ENCODE peak calls at places on chromosomes 4 and X, in four cellular contexts. One of them, this sample, is unnamed.

GRCh38 chrX:51395807-51396728 is 63.4 kb downstream of the NUDT10 start:
- DNase-seq in MM.1S: peak
- DNase-seq in colonic mucosa: no peak
- DNase-seq in GM23338: peak
- DNase-seq in this sample: no peak

GRCh38 chr4:180455226-180455625 is 1788.0 kb upstream of the TENM3 start:
- DNase-seq in MM.1S: no peak
- DNase-seq in colonic mucosa: no peak
- DNase-seq in GM23338: peak
- DNase-seq in this sample: no peak

GRCh38 chrX:110167952-110168451 is 149.9 kb downstream of the AMMECR1 start:
- DNase-seq in colonic mucosa: no peak
- DNase-seq in GM23338: peak
- DNase-seq in MM.1S: no peak
- DNase-seq in this sample: peak

GRCh38 chr4:26083987-26084386 is 170.0 kb downstream of the SMIM20 start:
- DNase-seq in MM.1S: no peak
- DNase-seq in GM23338: no peak
- DNase-seq in colonic mucosa: no peak
- DNase-seq in this sample: peak

GRCh38 chr4:123399638-123400358 is 3.2 kb downstream of the SPRY1 start:
- DNase-seq in GM23338: no peak
- DNase-seq in MM.1S: peak
- DNase-seq in colonic mucosa: no peak
- DNase-seq in this sample: no peak

GRCh38 chr4:88765729-88766128 is 68.1 kb upstream of the NAP1L5 start:
- DNase-seq in colonic mucosa: no peak
- DNase-seq in MM.1S: no peak
- DNase-seq in GM23338: no peak
- DNase-seq in this sample: no peak

GRCh38 chr4:24266014-24266413 is 318.3 kb downstream of the DHX15 start:
- DNase-seq in colonic mucosa: no peak
- DNase-seq in MM.1S: no peak
- DNase-seq in GM23338: peak
- DNase-seq in this sample: no peak

GRCh38 chr4:62196338-62196737 is 996.2 kb downstream of the ADGRL3 start:
- DNase-seq in GM23338: no peak
- DNase-seq in MM.1S: no peak
- DNase-seq in colonic mucosa: no peak
- DNase-seq in this sample: no peak

GRCh38 chr4:145804134-145804533 is 124.2 kb downstream of the C4orf51 start:
- DNase-seq in GM23338: no peak
- DNase-seq in colonic mucosa: no peak
- DNase-seq in MM.1S: no peak
- DNase-seq in this sample: no peak

GRCh38 chr4:48756689-48757220 is 23.3 kb downstream of the FRYL start:
- DNase-seq in GM23338: no peak
- DNase-seq in MM.1S: no peak
- DNase-seq in colonic mucosa: no peak
- DNase-seq in this sample: no peak

GRCh38 chr4:70849277-70849676 is 9.6 kb upstream of the GRSF1 start:
- DNase-seq in MM.1S: no peak
- DNase-seq in GM23338: no peak
- DNase-seq in colonic mucosa: no peak
- DNase-seq in this sample: no peak

GRCh38 chr4:48970471-48970921 is 15.6 kb upstream of the CWH43 start:
- DNase-seq in MM.1S: no peak
- DNase-seq in GM23338: no peak
- DNase-seq in colonic mucosa: no peak
- DNase-seq in this sample: no peak

GRCh38 chr4:38330321-38330720 is 333.7 kb upstream of the KLF3 start:
- DNase-seq in MM.1S: no peak
- DNase-seq in GM23338: no peak
- DNase-seq in colonic mucosa: no peak
- DNase-seq in this sample: no peak

GRCh38 chrX:20742106-20742505 is 475.4 kb upstream of the RPS6KA3 start:
- DNase-seq in colonic mucosa: no peak
- DNase-seq in MM.1S: no peak
- DNase-seq in GM23338: no peak
- DNase-seq in this sample: no peak

GRCh38 chr4:139606600-139607301 is 50.7 kb upstream of the SETD7 start:
- DNase-seq in GM23338: no peak
- DNase-seq in MM.1S: peak
- DNase-seq in colonic mucosa: no peak
- DNase-seq in this sample: no peak

GRCh38 chr4:23097251-23097650 is 404.5 kb downstream of the GBA3 start:
- DNase-seq in MM.1S: no peak
- DNase-seq in colonic mucosa: no peak
- DNase-seq in GM23338: no peak
- DNase-seq in this sample: no peak

GRCh38 chrX:17584248-17584681 is 153.0 kb upstream of the SCML1 start:
- DNase-seq in colonic mucosa: no peak
- DNase-seq in GM23338: no peak
- DNase-seq in MM.1S: no peak
- DNase-seq in this sample: no peak

GRCh38 chr4:20431422-20432014 is 179.8 kb downstream of the SLIT2 start:
- DNase-seq in GM23338: peak
- DNase-seq in colonic mucosa: no peak
- DNase-seq in MM.1S: no peak
- DNase-seq in this sample: no peak

GRCh38 chr4:41880840-41881831 is 54.1 kb upstream of the TMEM33 start:
- DNase-seq in GM23338: peak
- DNase-seq in MM.1S: no peak
- DNase-seq in colonic mucosa: no peak
- DNase-seq in this sample: peak

GRCh38 chrX:7759832-7760231 is 83.1 kb upstream of the VCX start:
- DNase-seq in GM23338: no peak
- DNase-seq in MM.1S: no peak
- DNase-seq in colonic mucosa: no peak
- DNase-seq in this sample: no peak

GRCh38 chr4:40837094-40837870 is 87.5 kb downstream of the NSUN7 start:
- DNase-seq in GM23338: no peak
- DNase-seq in MM.1S: no peak
- DNase-seq in colonic mucosa: no peak
- DNase-seq in this sample: no peak

GRCh38 chr4:6516762-6517161 is 44.3 kb upstream of the PPP2R2C start:
- DNase-seq in colonic mucosa: no peak
- DNase-seq in GM23338: no peak
- DNase-seq in MM.1S: no peak
- DNase-seq in this sample: no peak

GRCh38 chrX:49878834-49879655 is at the start of gene USP27X:
- DNase-seq in MM.1S: peak
- DNase-seq in colonic mucosa: peak
- DNase-seq in GM23338: peak
- DNase-seq in this sample: peak

GRCh38 chrX:101206471-101206870 is 13.1 kb upstream of the DRP2 start:
- DNase-seq in MM.1S: peak
- DNase-seq in GM23338: peak
- DNase-seq in colonic mucosa: no peak
- DNase-seq in this sample: peak

GRCh38 chrX:39755152-39756032 is 342.4 kb downstream of the BCOR start:
- DNase-seq in GM23338: no peak
- DNase-seq in colonic mucosa: peak
- DNase-seq in MM.1S: no peak
- DNase-seq in this sample: no peak

GRCh38 chrX:56783996-56784620 is 55.1 kb downstream of the NBDY start:
- DNase-seq in colonic mucosa: no peak
- DNase-seq in GM23338: no peak
- DNase-seq in MM.1S: no peak
- DNase-seq in this sample: no peak

GRCh38 chr4:73309211-73309610 is 50.6 kb upstream of the ANKRD17 start:
- DNase-seq in colonic mucosa: no peak
- DNase-seq in MM.1S: no peak
- DNase-seq in GM23338: no peak
- DNase-seq in this sample: no peak

GRCh38 chr4:107034982-107035710 is 967 bp downstream of the DKK2 start:
- DNase-seq in colonic mucosa: no peak
- DNase-seq in GM23338: peak
- DNase-seq in MM.1S: no peak
- DNase-seq in this sample: peak

GRCh38 chrX:19152762-19153161 is 30.5 kb upstream of the ADGRG2 start:
- DNase-seq in MM.1S: no peak
- DNase-seq in GM23338: no peak
- DNase-seq in colonic mucosa: no peak
- DNase-seq in this sample: no peak

GRCh38 chr4:4694296-4694772 is 152.5 kb upstream of the STX18 start:
- DNase-seq in GM23338: peak
- DNase-seq in colonic mucosa: no peak
- DNase-seq in MM.1S: no peak
- DNase-seq in this sample: no peak

GRCh38 chr4:166045457-166045856 is 172.4 kb downstream of the TLL1 start:
- DNase-seq in colonic mucosa: no peak
- DNase-seq in GM23338: no peak
- DNase-seq in MM.1S: peak
- DNase-seq in this sample: peak

GRCh38 chr4:29948451-29948850 is 771.7 kb upstream of the PCDH7 start:
- DNase-seq in colonic mucosa: no peak
- DNase-seq in MM.1S: no peak
- DNase-seq in GM23338: no peak
- DNase-seq in this sample: no peak

GRCh38 chr4:7422098-7422897 is 12.4 kb downstream of the PSAPL1 start:
- DNase-seq in colonic mucosa: no peak
- DNase-seq in MM.1S: no peak
- DNase-seq in GM23338: no peak
- DNase-seq in this sample: no peak

GRCh38 chr4:100894339-100894870 is 376.6 kb upstream of the EMCN start:
- DNase-seq in colonic mucosa: no peak
- DNase-seq in MM.1S: no peak
- DNase-seq in GM23338: no peak
- DNase-seq in this sample: no peak

GRCh38 chrX:107978707-107979307 is 3.4 kb downstream of the TEX13B start:
- DNase-seq in GM23338: peak
- DNase-seq in MM.1S: no peak
- DNase-seq in colonic mucosa: no peak
- DNase-seq in this sample: no peak

GRCh38 chrX:13478740-13479451 is 90.5 kb upstream of the EGFL6 start:
- DNase-seq in GM23338: no peak
- DNase-seq in colonic mucosa: no peak
- DNase-seq in MM.1S: no peak
- DNase-seq in this sample: no peak

GRCh38 chr4:3375688-3376087 is 66.1 kb upstream of the HGFAC start:
- DNase-seq in MM.1S: no peak
- DNase-seq in GM23338: no peak
- DNase-seq in colonic mucosa: no peak
- DNase-seq in this sample: no peak
- TF ChIP-seq CTCF in MM.1S: no peak
- TF ChIP-seq CTCF in GM23338: no peak
- TF ChIP-seq CTCF in colonic mucosa: no peak
- TF ChIP-seq CTCF in this sample: no peak

GRCh38 chrX:151084454-151084853 is 91.9 kb upstream of the GPR50 start:
- DNase-seq in colonic mucosa: no peak
- DNase-seq in MM.1S: no peak
- DNase-seq in GM23338: no peak
- DNase-seq in this sample: no peak
- TF ChIP-seq CTCF in colonic mucosa: no peak
- TF ChIP-seq CTCF in MM.1S: no peak
- TF ChIP-seq CTCF in GM23338: no peak
- TF ChIP-seq CTCF in this sample: no peak

DNA sequence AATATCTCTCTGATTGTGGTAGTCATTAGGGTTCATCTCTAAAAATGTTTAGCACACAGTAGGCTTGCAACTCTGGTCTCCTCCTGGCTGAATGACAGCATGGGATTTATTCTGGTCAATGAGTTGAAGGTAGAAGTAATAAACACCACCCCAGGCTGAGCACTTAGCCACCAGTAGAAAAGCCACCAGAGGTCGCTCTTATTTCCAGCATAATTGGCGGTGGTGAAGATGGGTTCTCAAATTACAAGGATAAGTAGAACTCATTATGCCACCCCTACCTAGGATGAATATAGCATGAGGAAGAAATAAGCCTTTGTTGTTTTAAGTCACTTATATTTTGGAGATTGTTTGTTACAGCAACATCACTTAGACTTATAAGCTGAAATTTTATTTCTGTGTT is 302.7 kb downstream of the GPM6A start:
- DNase-seq in GM23338: peak
- DNase-seq in MM.1S: no peak
- DNase-seq in colonic mucosa: no peak
- DNase-seq in this sample: no peak
- TF ChIP-seq CTCF in GM23338: peak
- TF ChIP-seq CTCF in MM.1S: no peak
- TF ChIP-seq CTCF in colonic mucosa: no peak
- TF ChIP-seq CTCF in this sample: no peak

DNA sequence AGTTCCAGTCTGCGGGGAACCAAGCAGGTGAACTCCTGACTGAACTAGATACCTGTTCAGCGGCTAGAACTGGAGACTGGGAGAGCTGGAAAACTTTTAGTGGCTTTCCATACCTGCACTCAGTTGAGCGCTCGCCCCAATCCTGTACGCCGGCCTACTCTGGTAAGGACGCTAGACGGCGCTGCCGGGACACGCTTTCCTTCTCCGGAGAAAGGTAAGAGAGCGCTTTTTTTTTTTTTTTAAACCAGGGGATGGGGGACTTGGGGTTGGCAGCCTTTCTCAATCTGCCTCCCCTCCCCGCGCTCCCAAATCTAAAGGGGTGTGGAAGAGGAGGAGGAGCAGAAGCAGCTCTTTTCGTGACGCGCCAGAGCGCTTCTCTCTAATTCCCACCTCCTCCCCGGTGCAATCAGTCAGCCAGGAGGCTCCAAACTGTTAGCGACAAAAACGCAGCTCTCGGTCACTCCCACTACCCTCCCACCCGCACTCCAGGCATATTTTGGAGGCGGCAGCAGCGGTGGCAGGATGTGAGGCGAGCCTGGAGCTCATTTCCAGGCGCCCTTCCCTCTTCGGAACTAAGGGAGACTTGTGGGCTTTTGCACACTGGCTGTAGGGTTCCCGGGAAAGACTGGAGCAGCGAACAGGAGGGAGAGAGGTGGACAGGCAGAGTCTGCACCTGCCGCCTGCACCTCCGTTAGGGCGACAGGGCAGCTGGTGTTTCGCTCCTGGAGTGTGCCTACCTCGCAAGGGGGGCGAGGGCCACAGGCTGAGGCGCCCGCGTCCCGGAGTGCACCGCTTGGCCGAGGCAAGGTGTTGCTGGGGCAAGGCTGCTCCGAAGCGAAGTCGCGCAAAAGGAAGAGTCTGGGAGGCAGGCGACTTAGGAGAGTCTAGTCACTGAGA is at the start of gene IL1RAPL2:
- DNase-seq in MM.1S: peak
- DNase-seq in colonic mucosa: peak
- DNase-seq in GM23338: peak
- DNase-seq in this sample: peak
- TF ChIP-seq CTCF in MM.1S: peak
- TF ChIP-seq CTCF in colonic mucosa: peak
- TF ChIP-seq CTCF in GM23338: peak
- TF ChIP-seq CTCF in this sample: peak

GRCh38 chr4:113893546-113893945 is 85.9 kb downstream of the ARSJ start:
- DNase-seq in MM.1S: peak
- DNase-seq in colonic mucosa: no peak
- DNase-seq in GM23338: no peak
- DNase-seq in this sample: no peak
- TF ChIP-seq CTCF in MM.1S: peak
- TF ChIP-seq CTCF in colonic mucosa: no peak
- TF ChIP-seq CTCF in GM23338: peak
- TF ChIP-seq CTCF in this sample: no peak

This sample was measured in GM13976.